ENCODE peak calls at places on chromosomes 7 and 10, in ten cellular contexts. D is GM12878, F is ovary, W is upper lobe of left lung, K is IMR-90, Q is transverse colon, C is suprapubic skin, J is breast epithelium, U is endothelial cell of umbilical vein, P is adrenal gland. Z is an unnamed sample.

GRCh38 chr10:93165367-93165766 is 91.7 kb downstream of the CYP26A1 start:
- DNase-seq in D (no peak), F (no peak), W (no peak), K (no peak), Q (no peak), C (no peak), J (no peak), U (no peak), P (no peak), Z (no peak)

GRCh38 chr10:260819-261429 is 125.7 kb downstream of the ZMYND11 start:
- DNase-seq in D (no peak), F (no peak), W (no peak), K (no peak), Q (no peak), C (no peak), J (no peak), U (no peak), P (no peak), Z (no peak)

GRCh38 chr7:29639386-29639785 is 75.8 kb downstream of the PRR15 start:
- DNase-seq in D (no peak), F (no peak), W (no peak), K (no peak), Q (no peak), C (no peak), J (no peak), U (no peak), P (no peak), Z (no peak)

GRCh38 chr10:100883322-100883821 is 29.4 kb upstream of the SLF2 start:
- DNase-seq in D (no peak), F (peak), W (no peak), K (no peak), Q (no peak), C (no peak), J (peak), U (no peak), P (no peak), Z (no peak)

GRCh38 chr7:71735961-71736556 is 604.1 kb downstream of the GALNT17 start:
- DNase-seq in D (no peak), F (peak), W (peak), K (peak), Q (peak), C (no peak), J (peak), U (peak), P (peak), Z (no peak)

GRCh38 chr7:79934727-79935126 is 199.9 kb upstream of the GNAI1 start:
- DNase-seq in D (no peak), F (no peak), W (no peak), K (no peak), Q (no peak), C (no peak), J (no peak), U (no peak), P (no peak), Z (no peak)

GRCh38 chr10:68074775-68075549 is at the start of gene HERC4:
- DNase-seq in D (peak), F (peak), W (peak), K (peak), Q (peak), C (peak), J (peak), U (peak), P (peak), Z (peak)

GRCh38 chr7:144468990-144469732 is 65.7 kb upstream of the NOBOX start:
- DNase-seq in D (no peak), F (no peak), W (no peak), K (no peak), Q (no peak), C (no peak), J (no peak), U (no peak), P (no peak), Z (no peak)

GRCh38 chr10:84296071-84296981 is 32.1 kb upstream of the CCSER2 start:
- DNase-seq in D (no peak), F (no peak), W (no peak), K (peak), Q (no peak), C (no peak), J (no peak), U (peak), P (no peak), Z (no peak)

GRCh38 chr10:71086439-71087080 is 125.8 kb upstream of the UNC5B start:
- DNase-seq in D (no peak), F (no peak), W (no peak), K (no peak), Q (no peak), C (peak), J (no peak), U (no peak), P (peak), Z (no peak)

GRCh38 chr7:45524373-45524913 is 49.7 kb upstream of the ADCY1 start:
- DNase-seq in D (no peak), F (no peak), W (no peak), K (no peak), Q (no peak), C (no peak), J (no peak), U (no peak), P (no peak), Z (no peak)

GRCh38 chr7:133955208-133955607 is 171.9 kb upstream of the LRGUK start:
- DNase-seq in D (no peak), F (no peak), W (no peak), K (no peak), Q (no peak), C (no peak), J (no peak), U (no peak), P (no peak), Z (no peak)

GRCh38 chr7:133957860-133958259 is 169.3 kb upstream of the LRGUK start:
- DNase-seq in D (no peak), F (no peak), W (no peak), K (no peak), Q (no peak), C (no peak), J (no peak), U (no peak), P (no peak), Z (no peak)

GRCh38 chr7:133958822-133959221 is 168.3 kb upstream of the LRGUK start:
- DNase-seq in D (no peak), F (no peak), W (no peak), K (no peak), Q (no peak), C (no peak), J (no peak), U (peak), P (no peak), Z (no peak)

GRCh38 chr7:133961724-133962123 is 165.4 kb upstream of the LRGUK start:
- DNase-seq in D (no peak), F (no peak), W (no peak), K (no peak), Q (no peak), C (no peak), J (no peak), U (no peak), P (no peak), Z (no peak)

DNA sequence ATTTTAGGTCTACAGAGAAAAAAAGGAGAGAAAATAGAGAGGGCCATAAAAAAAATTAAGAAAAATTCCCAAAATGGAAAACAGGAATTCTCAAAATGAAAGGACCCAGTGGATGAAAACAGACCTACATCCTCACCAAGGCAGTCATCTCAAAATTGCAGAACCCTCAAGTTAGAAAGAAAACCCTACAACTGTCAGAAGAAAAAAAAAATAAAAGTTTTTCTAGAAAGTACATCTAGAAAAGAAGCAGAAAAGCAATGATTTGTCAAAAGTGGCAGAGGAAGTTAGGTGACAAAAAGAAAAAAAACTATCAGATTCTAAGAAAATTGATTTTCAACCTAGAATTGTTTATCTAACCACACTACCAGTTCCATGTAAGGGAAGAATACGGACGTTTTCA is 167.6 kb upstream of the LRGUK start:
- DNase-seq in D (no peak), F (no peak), W (no peak), K (no peak), Q (no peak), C (no peak), J (no peak), U (no peak), P (no peak), Z (no peak)
- H3K27ac ChIP-seq in D (no peak), F (no peak), W (no peak), K (no peak), Q (no peak), C (no peak), J (no peak), U (no peak), P (no peak), Z (no peak)

DNA sequence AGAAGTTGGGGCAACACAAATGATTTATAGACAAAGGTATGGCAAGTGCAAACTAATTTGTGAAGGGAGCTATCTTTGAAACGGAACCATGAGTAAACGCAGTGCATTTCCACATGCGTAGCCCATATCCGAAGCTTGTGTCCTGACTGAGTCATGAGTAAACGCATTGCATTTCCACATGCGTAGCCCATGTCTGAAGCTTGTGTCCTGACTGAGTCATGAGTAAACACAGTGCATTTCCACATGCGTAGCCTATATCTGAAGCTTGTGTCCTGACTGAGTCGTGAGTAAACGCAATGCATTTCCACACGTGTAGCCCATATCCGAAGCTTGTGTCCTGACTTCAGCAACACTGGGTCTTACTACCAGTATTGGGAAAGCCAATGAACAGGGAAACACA is 95.0 kb downstream of the CELF2 start:
- DNase-seq in D (no peak), F (no peak), W (no peak), K (peak), Q (no peak), C (no peak), J (no peak), U (no peak), P (no peak), Z (no peak)
- TF ChIP-seq CTCF in D (no peak), F (no peak), W (no peak), K (no peak), Q (no peak), C (no peak), J (no peak), U (no peak), P (no peak), Z (no peak)

GRCh38 chr10:49187950-49188761 is at the start of gene TMEM273:
- DNase-seq in D (peak), F (no peak), W (peak), K (no peak), Q (peak), C (peak), J (no peak), U (peak), P (peak), Z (peak)
- TF ChIP-seq POLR2A in D (peak), F (no peak), W (no peak), K (no peak), Q (peak), C (no peak), J (no peak), U (no peak), P (no peak), Z (peak)

GRCh38 chr10:72277340-72277995 is 3.7 kb downstream of the DDIT4 start:
- DNase-seq in D (no peak), F (no peak), W (no peak), K (peak), Q (no peak), C (no peak), J (no peak), U (no peak), P (no peak), Z (no peak)
- H3K27ac ChIP-seq in D (peak), F (peak), W (peak), K (peak), Q (peak), C (peak), J (peak), U (no peak), P (peak), Z (peak)

GRCh38 chr7:146772581-146772980 is 656.0 kb downstream of the CNTNAP2 start:
- DNase-seq in D (no peak), F (no peak), W (no peak), K (no peak), Q (no peak), C (no peak), J (no peak), U (no peak), P (no peak), Z (no peak)
- TF ChIP-seq CTCF in D (no peak), F (no peak), W (no peak), K (no peak), Q (no peak), C (no peak), J (no peak), U (no peak), P (no peak), Z (no peak)

DNA sequence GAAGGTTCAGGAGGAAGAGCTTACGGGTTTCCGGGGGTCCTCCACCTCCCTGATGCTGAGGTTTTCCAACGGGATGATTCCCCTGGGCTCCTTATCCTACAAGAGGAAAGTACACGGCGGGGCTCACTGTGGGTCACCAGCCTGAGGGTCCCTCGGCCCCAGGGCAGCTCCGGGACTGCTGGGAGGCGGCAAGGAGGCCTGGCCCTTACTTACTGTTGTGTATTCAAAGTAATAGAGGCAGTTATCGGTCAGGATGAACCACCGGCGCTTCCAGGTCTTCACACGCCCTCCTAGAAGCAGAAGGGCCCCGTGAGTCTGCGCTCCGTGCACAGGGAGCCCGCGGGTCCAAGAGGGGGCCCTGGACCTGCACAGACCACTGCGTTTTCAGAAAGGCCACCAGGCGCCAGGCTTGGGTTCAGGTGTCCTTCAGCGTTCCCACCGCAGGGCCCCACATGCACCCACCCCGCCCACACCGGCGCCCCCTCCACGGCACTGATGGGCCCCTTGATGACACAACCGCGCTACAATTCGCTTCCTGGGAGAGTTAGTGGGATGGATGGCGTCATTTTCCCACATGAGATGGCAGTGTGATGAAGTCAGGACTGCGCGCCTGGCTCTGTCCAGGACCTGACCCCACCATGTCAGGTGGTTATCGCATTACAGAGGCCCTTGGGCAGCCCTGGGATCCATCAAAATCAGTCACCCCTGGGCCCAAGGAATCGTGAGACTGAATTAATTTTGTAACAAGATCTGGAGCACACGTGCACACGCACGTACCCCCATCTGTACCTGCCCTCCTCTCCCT is 106.7 kb downstream of the CYTH3 start:
- DNase-seq in D (no peak), F (no peak), W (no peak), K (no peak), Q (no peak), C (no peak), J (no peak), U (no peak), P (no peak), Z (no peak)
- TF ChIP-seq POLR2A in D (no peak), F (no peak), W (no peak), K (no peak), Q (no peak), C (no peak), J (no peak), U (no peak), P (no peak), Z (no peak)

DNA sequence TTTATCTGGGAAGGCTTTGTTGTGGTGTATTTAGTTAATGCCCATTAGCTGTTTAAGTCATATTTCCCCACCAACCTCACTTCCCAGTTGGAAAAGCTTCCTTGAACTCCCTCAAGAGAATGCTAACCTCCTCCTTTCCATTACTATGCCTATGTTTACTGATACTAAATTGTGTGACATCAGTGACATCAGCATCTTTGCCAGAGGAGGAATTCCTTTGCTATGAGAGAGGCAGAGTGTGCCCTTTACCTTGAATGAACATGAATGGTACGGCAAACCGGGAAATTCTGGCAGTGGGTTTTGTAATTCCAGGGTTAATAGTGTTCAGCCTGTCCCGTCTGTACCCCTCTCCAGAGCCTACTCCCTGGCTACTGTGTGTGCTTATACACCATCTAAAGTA is 22.1 kb upstream of the GLCCI1 start:
- DNase-seq in D (no peak), F (no peak), W (no peak), K (no peak), Q (no peak), C (no peak), J (no peak), U (no peak), P (no peak), Z (no peak)
- H3K27ac ChIP-seq in D (no peak), F (no peak), W (no peak), K (no peak), Q (no peak), C (no peak), J (no peak), U (no peak), P (no peak), Z (no peak)

DNA sequence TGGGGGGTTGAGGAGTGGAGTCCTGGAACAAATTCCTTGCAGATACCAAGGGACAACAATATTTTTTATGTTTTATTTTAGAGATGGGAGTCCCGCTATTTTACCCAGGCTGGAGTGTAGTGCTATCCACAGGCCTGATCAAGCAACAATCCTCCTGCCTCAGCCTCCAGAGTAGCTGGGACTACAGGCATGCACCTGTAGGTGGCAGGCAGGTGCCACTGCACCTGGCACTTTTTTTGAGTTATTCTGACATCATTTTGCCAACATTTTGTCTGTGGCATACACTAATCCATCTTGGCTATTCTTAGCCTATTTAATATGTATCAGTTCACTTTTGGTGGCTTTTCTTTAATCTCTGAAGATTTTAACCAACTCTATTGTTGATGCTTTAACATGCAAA is 317.8 kb upstream of the MTPN start:
- DNase-seq in D (no peak), F (no peak), W (no peak), K (no peak), Q (no peak), C (no peak), J (no peak), U (no peak), P (no peak), Z (no peak)
- TF ChIP-seq CTCF in D (peak), F (no peak), W (no peak), K (no peak), Q (no peak), C (no peak), J (no peak), U (no peak), P (no peak), Z (no peak)

Z was measured in esophagus squamous epithelium.